ENCODE peak calls at places on chromosome 12, in nine cellular contexts. C, H, Y, R, J, L, W, X and I are unnamed samples.

GRCh38 chr12:32051511-32052299 is 54.9 kb upstream of the BICD1 start:
- DNase-seq in L (no peak), Y (no peak), H (no peak), X (no peak), W (no peak), R (no peak), C (no peak), J (no peak), I (no peak)

GRCh38 chr12:5901416-5901815 is 43.6 kb downstream of the ANO2 start:
- DNase-seq in X (no peak), W (no peak), H (no peak), C (no peak), L (no peak), R (no peak), Y (no peak), J (no peak), I (no peak)

GRCh38 chr12:26273811-26274210 is 78.4 kb downstream of the SSPN start:
- DNase-seq in L (no peak), R (no peak), H (peak), J (no peak), W (no peak), C (no peak), X (no peak), Y (no peak), I (peak)

GRCh38 chr12:113724703-113725556 is 241.2 kb downstream of the RBM19 start:
- DNase-seq in C (no peak), J (no peak), X (no peak), H (no peak), W (no peak), Y (no peak), L (no peak), R (no peak), I (no peak)

GRCh38 chr12:117188121-117188665 is 2.1 kb downstream of the FBXO21 start:
- DNase-seq in Y (no peak), R (no peak), X (no peak), W (no peak), C (no peak), H (no peak), L (no peak), J (no peak), I (no peak)

GRCh38 chr12:54287316-54288157 is 7.0 kb downstream of the HNRNPA1 start:
- DNase-seq in X (no peak), W (no peak), L (no peak), H (no peak), C (no peak), R (no peak), Y (no peak), J (no peak), I (no peak)

GRCh38 chr12:14384783-14385638 is 19.5 kb downstream of the ATF7IP start:
- DNase-seq in R (no peak), X (peak), C (no peak), J (peak), L (peak), W (peak), H (no peak), Y (peak), I (no peak)

GRCh38 chr12:66633676-66634075 is 45.2 kb downstream of the GRIP1 start:
- DNase-seq in X (no peak), H (no peak), J (no peak), L (no peak), R (no peak), W (no peak), C (no peak), Y (no peak), I (no peak)

GRCh38 chr12:2686280-2686646 is 108.5 kb upstream of the FKBP4 start:
- DNase-seq in W (no peak), L (no peak), C (peak), R (no peak), J (no peak), H (no peak), Y (no peak), X (no peak), I (no peak)

GRCh38 chr12:11730299-11731041 is 81.0 kb downstream of the ETV6 start:
- DNase-seq in W (no peak), H (no peak), C (no peak), J (no peak), R (no peak), X (no peak), L (peak), Y (no peak), I (no peak)

GRCh38 chr12:25436206-25436912 is 116.7 kb downstream of the LMNTD1 start:
- DNase-seq in R (peak), Y (no peak), W (peak), C (no peak), L (peak), J (no peak), H (no peak), X (peak), I (no peak)

GRCh38 chr12:24596768-24597388 is 352.0 kb downstream of the BCAT1 start:
- DNase-seq in W (no peak), X (no peak), C (no peak), H (no peak), J (no peak), L (peak), Y (no peak), R (no peak), I (no peak)

GRCh38 chr12:99529966-99530365 is 117.6 kb upstream of the GARIN6 start:
- DNase-seq in C (no peak), J (no peak), Y (no peak), R (peak), L (no peak), W (no peak), X (no peak), H (no peak), I (no peak)

GRCh38 chr12:50720501-50720900 is 43.4 kb upstream of the ATF1 start:
- DNase-seq in C (no peak), Y (no peak), L (no peak), W (no peak), R (no peak), H (no peak), J (no peak), X (no peak), I (no peak)